ENCODE peak calls at places on chromosomes 6 and 20, in five cellular contexts. Q is adrenal gland, V is LoVo, J is SHP77, D is renal cortical epithelial cell. W is an unnamed sample.

GRCh38 chr6:33672808-33673207 is 38.7 kb downstream of the UQCC2 start:
- DNase-seq in Q (peak; percentile 96), V (peak; percentile 47), J (peak; percentile 28), D (peak; percentile 95), W (peak; percentile 76)

GRCh38 chr20:17808357-17808756 is 108.6 kb downstream of the BANF2 start:
- DNase-seq in Q (peak; percentile 53), V (no peak), J (no peak), D (no peak), W (no peak)

GRCh38 chr6:6614096-6614964 is 25.8 kb downstream of the LY86 start:
- DNase-seq in Q (no peak), V (no peak), J (no peak), D (peak; percentile 16), W (no peak)

GRCh38 chr20:33650753-33651561 is 11.2 kb upstream of the C20orf144 start:
- DNase-seq in Q (no peak), V (no peak), J (no peak), D (no peak), W (peak; percentile 29)

GRCh38 chr6:43621078-43621835 is 7.8 kb downstream of the GTPBP2 start:
- DNase-seq in Q (no peak), V (no peak), J (no peak), D (no peak), W (no peak)

GRCh38 chr6:135282425-135282824 is 101.3 kb downstream of the MYB start:
- DNase-seq in Q (no peak), V (no peak), J (no peak), D (no peak), W (no peak)

GRCh38 chr6:112029045-112029822 is 24.7 kb upstream of the CCN6 start:
- DNase-seq in Q (peak; percentile 44), V (peak; percentile 47), J (peak; percentile 60), D (peak; percentile 49), W (peak; percentile 25)

GRCh38 chr6:166955121-166955864 is 1.1 kb downstream of the RNASET2 start:
- DNase-seq in Q (peak; percentile 43), V (no peak), J (no peak), D (no peak), W (peak; percentile 27)

GRCh38 chr6:79949235-79949634 is 1.9 kb upstream of the ELOVL4 start:
- DNase-seq in Q (peak; percentile 29), V (peak; percentile 49), J (peak; percentile 50), D (peak; percentile 80), W (peak; percentile 76)

GRCh38 chr20:59583428-59584277 is 20.7 kb upstream of the PHACTR3 start:
- DNase-seq in Q (peak; percentile 28), V (no peak), J (no peak), D (no peak), W (no peak)

GRCh38 chr6:136031982-136032381 is 180.5 kb downstream of the PDE7B start:
- DNase-seq in Q (peak; percentile 23), V (no peak), J (peak; percentile 4), D (peak; percentile 54), W (no peak)

GRCh38 chr6:144675231-144675861 is 390.2 kb downstream of the UTRN start:
- DNase-seq in Q (peak; percentile 33), V (peak; percentile 59), J (peak; percentile 88), D (peak; percentile 74), W (no peak)

GRCh38 chr20:24770628-24771556 is 178.2 kb upstream of the CST7 start:
- DNase-seq in Q (no peak), V (no peak), J (no peak), D (no peak), W (no peak)

GRCh38 chr20:50191566-50192363 is 1.1 kb downstream of the CEBPB start:
- DNase-seq in Q (peak; percentile 50), V (no peak), J (peak; percentile 18), D (no peak), W (peak; percentile 70)

GRCh38 chr20:62817975-62818591 is 1.2 kb downstream of the COL9A3 start:
- DNase-seq in Q (no peak), V (no peak), J (no peak), D (no peak), W (no peak)

GRCh38 chr20:50810063-50810462 is 15.2 kb downstream of the BCAS4 start:
- DNase-seq in Q (no peak), V (no peak), J (no peak), D (no peak), W (no peak)

GRCh38 chr6:39927159-39927558 is 7.1 kb downstream of the MOCS1 start:
- DNase-seq in Q (peak; percentile 66), V (no peak), J (no peak), D (peak; percentile 68), W (peak; percentile 34)

GRCh38 chr20:14193443-14193842 is 144.0 kb downstream of the FLRT3 start:
- DNase-seq in Q (no peak), V (no peak), J (no peak), D (no peak), W (no peak)

GRCh38 chr6:37103169-37104039 is 66.5 kb upstream of the PIM1 start:
- DNase-seq in Q (peak; percentile 85), V (peak; percentile 85), J (peak; percentile 73), D (peak; percentile 82), W (peak; percentile 89)

GRCh38 chr6:26421259-26422144 is 18.8 kb upstream of the BTN3A3 start:
- DNase-seq in Q (peak; percentile 82), V (peak; percentile 85), J (peak; percentile 81), D (peak; percentile 92), W (peak; percentile 80)

GRCh38 chr6:15510121-15510520 is 152.7 kb downstream of the DTNBP1 start:
- DNase-seq in Q (no peak), V (no peak), J (no peak), D (no peak), W (no peak)

GRCh38 chr20:53789913-53790675 is 196.5 kb upstream of the ZNF217 start:
- DNase-seq in Q (no peak), V (no peak), J (no peak), D (no peak), W (no peak)

GRCh38 chr6:38599966-38600550 is 39.7 kb downstream of the BTBD9 start:
- DNase-seq in Q (no peak), V (no peak), J (no peak), D (no peak), W (no peak)

GRCh38 chr20:1467355-1468116 is 887 bp upstream of the NSFL1C start:
- DNase-seq in Q (no peak), V (no peak), J (no peak), D (peak; percentile 33), W (no peak)

GRCh38 chr20:51440589-51440988 is 101.9 kb downstream of the NFATC2 start:
- DNase-seq in Q (no peak), V (no peak), J (no peak), D (no peak), W (no peak)

GRCh38 chr6:136086686-136087085 is 163.4 kb downstream of the MTFR2 start:
- DNase-seq in Q (no peak), V (no peak), J (no peak), D (no peak), W (no peak)

GRCh38 chr6:73169111-73169510 is 56.2 kb downstream of the KHDC1L start:
- DNase-seq in Q (no peak), V (no peak), J (no peak), D (peak; percentile 11), W (no peak)

GRCh38 chr6:22940571-22941290 is 371.4 kb downstream of the HDGFL1 start:
- DNase-seq in Q (no peak), V (no peak), J (no peak), D (no peak), W (no peak)

GRCh38 chr6:90454835-90455427 is 131.9 kb downstream of the MAP3K7 start:
- DNase-seq in Q (no peak), V (no peak), J (no peak), D (no peak), W (no peak)

GRCh38 chr6:169229611-169230321 is 23.9 kb downstream of the THBS2 start:
- DNase-seq in Q (no peak), V (no peak), J (no peak), D (no peak), W (no peak)

GRCh38 chr6:151060096-151060741 is 179.5 kb upstream of the AKAP12 start:
- DNase-seq in Q (no peak), V (peak; percentile 65), J (no peak), D (peak; percentile 100), W (peak; percentile 89)

GRCh38 chr6:52230685-52231084 is 13.6 kb downstream of the IL17F start:
- DNase-seq in Q (no peak), V (no peak), J (no peak), D (peak; percentile 74), W (no peak)